ENCODE peak calls at places on chromosomes 11 and 22, in five cellular contexts. B, L, X, G and V are unnamed samples.

GRCh38 chr11:78193806-78194205 is 5.1 kb downstream of the USP35 start:
- DNase-seq in B (no peak), L (no peak), X (no peak), G (no peak), V (no peak)

GRCh38 chr22:39129746-39130145 is 22.7 kb downstream of the CBX7 start:
- DNase-seq in B (no peak), L (no peak), X (no peak), G (no peak), V (no peak)

GRCh38 chr11:1113405-1114201 is 38.9 kb downstream of the MUC2 start:
- DNase-seq in B (peak), L (peak), X (peak), G (no peak), V (no peak)

GRCh38 chr22:20086763-20087162 is 6.7 kb downstream of the DGCR8 start:
- DNase-seq in B (peak), L (no peak), X (no peak), G (no peak), V (no peak)

GRCh38 chr11:102957953-102958352 is 2.4 kb upstream of the MMP13 start:
- DNase-seq in B (no peak), L (no peak), X (no peak), G (no peak), V (no peak)

GRCh38 chr22:27641049-27641790 is 160.3 kb downstream of the MN1 start:
- DNase-seq in B (no peak), L (no peak), X (no peak), G (no peak), V (no peak)

GRCh38 chr11:122046438-122046837 is 69.6 kb downstream of the BLID start:
- DNase-seq in B (no peak), L (no peak), X (no peak), G (no peak), V (no peak)

GRCh38 chr11:86294026-86294425 is 8.0 kb upstream of the HIKESHI start:
- DNase-seq in B (no peak), L (no peak), X (no peak), G (no peak), V (no peak)

GRCh38 chr11:110046759-110047386 is 46.3 kb upstream of the ZC3H12C start:
- DNase-seq in B (no peak), L (no peak), X (no peak), G (no peak), V (no peak)

GRCh38 chr11:33689506-33689905 is 11.1 kb downstream of the C11orf91 start:
- DNase-seq in B (no peak), L (no peak), X (no peak), G (no peak), V (no peak)

GRCh38 chr11:33692013-33692504 is 8.6 kb downstream of the C11orf91 start:
- DNase-seq in B (peak), L (peak), X (no peak), G (no peak), V (peak)

GRCh38 chr11:33691051-33691864 is 9.4 kb downstream of the C11orf91 start:
- DNase-seq in B (no peak), L (no peak), X (no peak), G (no peak), V (no peak)

GRCh38 chr11:33689089-33689488 is 11.5 kb downstream of the C11orf91 start:
- DNase-seq in B (no peak), L (no peak), X (no peak), G (no peak), V (no peak)

GRCh38 chr11:33690290-33691050 is 10.2 kb downstream of the C11orf91 start:
- DNase-seq in B (peak), L (peak), X (no peak), G (no peak), V (peak)
- H3K27ac ChIP-seq in B (peak), L (peak), X (no peak), G (no peak), V (peak)

GRCh38 chr11:61854206-61854875 is 26.2 kb downstream of the FADS2 start:
- DNase-seq in B (no peak), L (no peak), X (no peak), G (no peak), V (no peak)
- TF ChIP-seq CTCF in B (no peak), L (no peak), X (no peak), G (no peak), V (no peak)

GRCh38 chr11:114362958-114363357 is 37.4 kb downstream of the C11orf71 start:
- DNase-seq in B (no peak), L (no peak), X (no peak), G (no peak), V (no peak)

GRCh38 chr11:114366331-114367243 is 33.7 kb downstream of the C11orf71 start:
- DNase-seq in B (no peak), L (no peak), X (no peak), G (no peak), V (no peak)

GRCh38 chr11:114368918-114369680 is 31.2 kb downstream of the C11orf71 start:
- DNase-seq in B (no peak), L (no peak), X (no peak), G (no peak), V (no peak)

DNA sequence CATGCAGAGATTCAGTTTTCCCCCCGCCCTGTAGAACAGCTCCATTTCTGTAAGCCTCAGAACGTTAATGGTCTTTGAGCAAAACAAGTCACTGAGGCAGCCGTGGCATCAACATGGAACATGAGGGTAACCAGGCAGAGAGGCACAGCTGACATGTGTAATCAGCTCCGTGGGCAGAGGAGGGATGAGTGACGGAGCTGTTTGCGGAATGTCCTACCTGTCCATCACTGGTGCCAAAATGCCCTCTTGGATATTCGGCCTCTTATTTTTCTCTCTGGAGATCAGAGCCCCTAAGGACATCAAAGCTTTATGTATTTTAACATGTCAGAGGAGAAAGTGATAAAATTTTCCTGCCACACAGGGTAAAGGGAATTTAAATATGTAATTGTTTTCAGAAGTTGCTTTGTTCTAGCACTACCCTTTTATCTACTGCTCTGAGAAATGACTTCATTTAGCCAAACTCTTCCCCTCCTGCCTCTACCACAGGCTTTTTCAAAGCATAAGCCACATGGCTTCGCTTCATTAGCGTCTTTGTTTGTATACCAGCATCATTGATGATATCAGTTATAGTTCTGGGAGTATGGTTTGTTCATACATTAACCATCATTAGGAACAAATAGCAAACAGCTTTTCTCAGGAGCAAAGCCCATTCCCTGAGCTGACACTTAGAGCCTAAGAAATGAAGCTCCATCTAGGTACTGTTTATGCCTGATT is 32.9 kb downstream of the C11orf71 start:
- DNase-seq in B (no peak), L (no peak), X (no peak), G (no peak), V (no peak)
- H3K4me3 ChIP-seq in B (no peak), L (no peak), X (no peak), G (no peak), V (no peak)

DNA sequence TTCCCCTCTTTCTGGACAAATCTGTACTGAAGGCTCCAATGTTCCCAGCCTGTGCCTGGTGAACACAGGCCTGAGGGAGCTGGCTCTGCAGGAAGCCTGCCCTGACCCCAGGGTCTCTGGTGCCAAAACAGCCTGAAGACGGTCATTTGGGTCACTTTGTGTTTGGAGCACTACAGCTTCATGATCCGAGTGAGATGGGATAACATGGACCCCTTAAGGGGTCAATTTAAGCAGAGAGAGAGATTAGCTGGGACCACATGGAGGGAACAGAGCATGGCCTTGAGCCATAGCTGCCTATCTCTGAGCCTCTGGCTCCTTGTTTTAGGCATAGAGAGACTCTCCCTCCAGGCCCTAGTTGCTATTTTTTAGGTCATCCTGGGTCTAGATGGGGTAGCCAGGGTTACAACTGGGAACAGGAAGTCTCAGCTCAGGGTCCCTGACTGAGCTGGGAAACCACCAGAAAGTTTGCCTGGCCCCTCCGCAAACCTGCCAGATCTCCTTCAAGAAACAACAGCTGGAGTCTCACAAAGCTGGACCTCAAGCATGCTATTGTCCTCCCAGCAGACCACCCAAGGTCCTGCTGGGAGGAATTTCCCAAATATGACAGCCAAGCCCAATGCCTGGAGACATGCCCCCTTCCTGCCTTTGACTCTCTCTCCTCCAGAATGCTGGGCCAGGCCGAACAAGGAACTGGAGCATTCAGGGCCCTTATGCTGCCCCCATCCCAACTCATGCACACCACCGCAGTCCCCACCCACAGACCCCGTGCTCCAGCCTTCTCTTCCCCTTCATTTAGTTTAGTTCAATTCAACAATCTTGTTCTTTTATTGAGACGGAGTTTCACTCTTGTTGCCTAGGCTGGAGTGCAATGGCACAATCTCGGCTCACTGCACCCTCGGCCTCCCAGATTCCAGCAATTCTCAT is 4.0 kb downstream of the SLCO2B1 start:
- DNase-seq in B (no peak), L (no peak), X (no peak), G (no peak), V (no peak)
- H3K27ac ChIP-seq in B (peak), L (peak), X (no peak), G (no peak), V (peak)

GRCh38 chr11:3775761-3776406 is 21.5 kb downstream of the NUP98 start:
- DNase-seq in B (no peak), L (no peak), X (no peak), G (no peak), V (no peak)
- TF ChIP-seq CTCF in B (no peak), L (no peak), X (no peak), G (no peak), V (no peak)

DNA sequence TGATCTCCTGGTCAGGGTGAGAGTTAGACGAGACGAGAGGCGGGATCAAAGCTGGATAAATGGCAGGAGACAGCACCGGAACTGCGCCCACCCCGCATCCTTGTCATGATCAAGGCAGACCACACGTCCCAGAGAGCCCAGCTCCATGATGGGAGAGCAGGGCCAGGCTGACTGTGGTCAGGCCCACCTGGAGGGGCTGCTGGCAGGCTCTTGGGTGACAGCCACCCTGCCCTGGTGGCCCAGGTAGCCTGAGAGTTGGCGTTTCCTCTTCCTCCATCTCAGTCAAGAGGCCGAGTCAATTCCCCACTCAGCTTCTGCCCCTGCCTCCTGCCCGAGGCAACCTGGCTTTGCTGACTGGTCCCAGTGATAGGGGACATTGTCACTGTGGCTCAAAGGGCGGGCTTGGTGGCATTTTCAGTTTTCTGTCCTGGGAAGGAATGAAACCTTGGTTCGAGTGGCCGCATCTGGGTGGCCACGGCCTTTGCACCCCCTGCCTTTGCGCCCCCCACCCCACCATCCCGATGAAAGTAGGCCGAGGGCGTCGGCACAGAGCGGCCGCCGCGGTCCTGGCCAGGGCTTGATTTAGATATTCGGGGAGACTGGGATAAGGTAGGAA is 60.8 kb upstream of the PPARA start:
- DNase-seq in B (peak), L (peak), X (no peak), G (no peak), V (no peak)
- H3K4me3 ChIP-seq in B (peak), L (peak), X (no peak), G (no peak), V (peak)

GRCh38 chr11:34586655-34587281 is 34.1 kb upstream of the EHF start:
- DNase-seq in B (no peak), L (no peak), X (no peak), G (no peak), V (no peak)
- H3K27ac ChIP-seq in B (no peak), L (no peak), X (no peak), G (no peak), V (no peak)

DNA sequence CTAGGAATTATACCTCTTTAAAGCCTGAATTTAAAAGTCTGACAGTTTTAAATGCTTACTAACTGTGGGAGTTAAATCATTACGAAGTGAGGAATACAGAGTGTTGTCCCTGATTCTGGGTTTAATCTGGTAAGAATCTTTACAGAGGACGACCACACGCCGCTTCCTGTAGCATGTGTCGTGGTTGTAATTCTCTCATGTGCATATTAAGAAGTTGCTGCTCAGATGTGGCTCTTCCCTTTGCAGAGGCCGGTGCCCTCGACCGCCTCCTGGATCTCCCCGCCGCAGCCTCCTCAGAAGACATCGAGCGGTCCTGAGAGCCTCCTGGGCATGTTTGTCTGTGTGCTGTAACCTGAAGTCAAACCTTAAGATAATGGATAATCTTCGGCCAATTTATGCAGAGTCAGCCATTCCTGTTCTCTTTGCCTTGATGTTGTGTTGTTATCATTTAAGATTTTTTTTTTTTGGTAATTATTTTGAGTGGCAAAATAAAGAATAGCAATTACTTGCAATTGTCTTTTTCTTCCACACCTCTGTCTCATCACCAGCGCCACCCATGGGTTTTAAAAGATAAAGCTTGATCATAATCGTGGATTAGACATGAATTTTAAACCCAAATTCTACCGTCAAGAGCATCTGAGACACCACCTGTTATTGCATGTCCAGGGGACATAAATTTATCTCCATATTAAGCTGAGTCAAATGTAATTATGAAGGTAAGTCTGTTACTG is 6.5 kb downstream of the GAL start:
- DNase-seq in B (no peak), L (no peak), X (no peak), G (no peak), V (no peak)
- TF ChIP-seq CTCF in B (no peak), L (no peak), X (peak), G (no peak), V (no peak)

DNA sequence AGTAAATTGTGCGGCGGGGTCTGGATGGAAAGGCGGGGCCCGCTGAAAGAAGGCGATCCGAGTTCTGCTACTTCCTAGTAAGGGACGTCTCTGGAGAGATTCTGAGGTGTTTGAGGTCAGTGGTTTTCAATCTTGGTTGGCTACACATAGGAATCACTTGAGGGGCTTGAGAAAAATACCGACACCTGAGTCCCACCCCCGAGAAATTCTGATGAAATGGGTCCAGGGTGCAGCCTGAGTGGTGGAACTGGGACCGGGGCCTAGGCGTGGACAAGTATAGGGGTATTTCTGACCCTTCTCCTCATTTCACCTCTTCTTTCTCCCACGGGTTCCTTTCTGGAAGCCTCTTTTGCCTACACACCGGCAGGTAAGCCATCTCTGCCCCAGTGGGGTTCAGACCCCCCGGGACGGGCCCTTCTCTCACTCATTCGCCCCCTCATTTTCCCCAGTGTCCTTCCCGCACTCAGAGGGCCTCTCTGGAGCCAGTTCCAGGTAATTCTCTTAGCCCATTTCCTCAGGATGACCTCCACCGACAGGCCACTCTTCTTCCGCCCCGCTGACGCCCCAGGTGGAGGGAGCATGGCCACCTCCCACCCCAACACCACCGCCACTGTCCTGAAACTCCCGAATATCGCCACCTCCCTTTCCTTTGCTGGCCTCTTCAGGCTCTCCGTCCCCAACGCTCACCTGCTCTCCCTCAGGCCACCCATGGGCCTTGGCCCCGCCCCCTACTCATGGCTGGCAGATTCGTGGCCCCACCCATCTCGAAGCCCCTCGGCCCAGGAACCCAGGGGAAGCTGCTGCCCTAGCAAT is 11.8 kb downstream of the ROBO3 start:
- DNase-seq in B (no peak), L (no peak), X (no peak), G (no peak), V (no peak)
- H3K4me3 ChIP-seq in B (peak), L (peak), X (peak), G (peak), V (peak)

GRCh38 chr22:38012604-38013072 is 28.3 kb upstream of the SOX10 start:
- DNase-seq in B (no peak), L (no peak), X (no peak), G (no peak), V (no peak)
- H3K27ac ChIP-seq in B (no peak), L (no peak), X (no peak), G (no peak), V (peak)